ENCODE peak calls at places on chromosome 5, in ten cellular contexts. V is mammary epithelial cell, W is AG04449, O is heart right ventricle, S is GM12865, Z is endothelial cell, G is esophagus squamous epithelium, M is fibroblast of the aortic adventitia, Q is fibroblast of pulmonary artery, P is left ventricle myocardium inferior. Y is an unnamed sample.
A peak's percentile ranks its signal among the peaks of the same experiment; 100 is the strongest.

GRCh38 chr5:112684737-112685136 is 52.9 kb upstream of the APC start:
- DNase-seq in Q (peak; percentile 49), G (no peak), M (peak; percentile 69), Z (no peak), W (peak; percentile 84), S (no peak), O (peak; percentile 50), V (peak; percentile 9), P (no peak), Y (no peak)

GRCh38 chr5:159419567-159419966 is 89.3 kb upstream of the IL12B start:
- DNase-seq in Z (no peak), S (peak; percentile 25), O (no peak), V (no peak), Q (no peak), P (no peak), G (no peak), W (no peak), M (no peak), Y (no peak)

GRCh38 chr5:94376672-94377345 is 241.6 kb downstream of the KIAA0825 start:
- DNase-seq in S (no peak), V (no peak), Q (no peak), M (no peak), P (no peak), Z (no peak), O (no peak), W (no peak), G (no peak), Y (no peak)

GRCh38 chr5:38695021-38695961 is 138.8 kb upstream of the LIFR start:
- DNase-seq in G (no peak), Z (no peak), M (no peak), W (no peak), Q (no peak), V (no peak), S (no peak), P (no peak), O (no peak), Y (peak; percentile 7)

GRCh38 chr5:141641634-141642278 is 5.0 kb downstream of the RELL2 start:
- DNase-seq in Z (no peak), M (peak; percentile 59), G (no peak), S (peak; percentile 68), V (peak; percentile 81), O (no peak), P (no peak), Q (peak; percentile 69), W (no peak), Y (no peak)

GRCh38 chr5:149643781-149644180 is 62.5 kb downstream of the ARHGEF37 start:
- DNase-seq in M (no peak), G (no peak), Z (no peak), Q (no peak), V (no peak), S (no peak), P (no peak), W (no peak), O (no peak), Y (no peak)

GRCh38 chr5:12016149-12016740 is 112.0 kb upstream of the CTNND2 start:
- DNase-seq in W (no peak), Q (no peak), S (no peak), P (no peak), G (no peak), M (no peak), Z (no peak), V (no peak), O (no peak), Y (no peak)

GRCh38 chr5:5572983-5573797 is 150.7 kb downstream of the ICE1 start:
- DNase-seq in V (no peak), S (no peak), Q (no peak), P (peak; percentile 33), W (no peak), G (no peak), M (no peak), O (peak; percentile 35), Z (no peak), Y (no peak)

GRCh38 chr5:42750507-42750906 is 6.1 kb upstream of the CCDC152 start:
- DNase-seq in Z (no peak), W (no peak), M (no peak), V (no peak), O (no peak), P (no peak), Q (no peak), S (no peak), G (no peak), Y (no peak)

GRCh38 chr5:961711-962240 is 46.8 kb upstream of the NKD2 start:
- DNase-seq in P (no peak), O (no peak), G (no peak), Q (no peak), S (no peak), V (no peak), W (no peak), Z (no peak), M (no peak), Y (no peak)

GRCh38 chr5:9047932-9048331 is 497.9 kb downstream of the SEMA5A start:
- DNase-seq in G (no peak), P (no peak), Z (no peak), S (no peak), Q (no peak), M (no peak), O (no peak), W (no peak), V (no peak), Y (no peak)

GRCh38 chr5:180816608-180817534 is 14.3 kb upstream of the MGAT1 start:
- DNase-seq in W (no peak), O (peak; percentile 86), Q (peak; percentile 78), P (peak; percentile 56), V (no peak), S (no peak), Z (peak; percentile 54), G (no peak), M (peak; percentile 83), Y (peak; percentile 52)

GRCh38 chr5:2921651-2922050 is 170.2 kb upstream of the IRX2 start:
- DNase-seq in V (no peak), Q (no peak), G (no peak), O (no peak), S (no peak), Z (no peak), W (no peak), P (no peak), M (no peak), Y (no peak)

GRCh38 chr5:16508730-16509531 is 43.3 kb upstream of the ZNF622 start:
- DNase-seq in P (peak; percentile 78), O (peak; percentile 74), S (no peak), V (peak; percentile 89), W (no peak), M (peak; percentile 39), G (no peak), Q (no peak), Z (no peak), Y (peak; percentile 23)

GRCh38 chr5:169592937-169593650 is 9.5 kb downstream of the SPDL1 start:
- DNase-seq in G (no peak), Q (no peak), O (no peak), S (no peak), M (no peak), Z (no peak), W (no peak), V (peak; percentile 42), P (no peak), Y (no peak)

GRCh38 chr5:19319252-19319651 is 668.7 kb downstream of the CDH18 start:
- DNase-seq in V (no peak), M (no peak), Z (no peak), W (no peak), G (no peak), Q (no peak), O (no peak), P (no peak), S (no peak), Y (no peak)

DNA sequence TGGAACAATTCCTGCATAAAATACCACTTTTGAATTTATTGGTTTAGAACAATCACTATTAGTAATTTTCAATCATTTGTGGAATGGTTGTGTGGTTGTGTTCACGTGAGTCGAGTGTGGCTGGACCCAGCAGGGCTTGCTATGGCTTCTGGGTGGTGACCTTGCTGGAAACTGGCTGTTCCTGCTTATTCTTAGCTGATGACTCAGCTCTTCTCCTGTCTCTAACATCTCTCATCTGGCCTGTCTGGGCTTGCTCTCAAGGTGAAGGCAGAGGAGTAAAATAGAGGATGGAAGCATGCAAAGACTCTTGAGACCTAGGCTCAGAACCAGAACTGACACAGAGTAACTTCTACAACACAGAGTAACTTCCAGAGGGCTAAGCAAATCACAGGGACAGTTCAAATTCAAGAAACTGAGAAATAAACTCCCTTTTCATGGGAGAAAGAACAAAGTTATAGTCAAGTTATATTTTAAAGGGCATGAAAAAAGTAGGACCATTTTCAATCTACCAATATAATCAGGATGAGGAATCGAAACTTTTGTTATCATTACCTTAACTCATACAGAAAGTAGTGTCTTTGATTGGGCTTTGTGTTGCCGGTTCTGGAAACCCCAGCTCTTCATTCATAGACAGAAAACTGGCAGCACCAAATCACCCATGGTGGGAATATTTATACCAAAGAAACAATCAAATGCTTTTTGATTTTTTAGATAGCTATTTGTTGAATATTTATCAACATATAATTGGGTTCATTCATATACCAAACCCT is 665.1 kb downstream of the CDH18 start:
- DNase-seq in G (no peak), W (no peak), V (peak; percentile 91), Z (no peak), M (peak; percentile 29), P (no peak), S (peak; percentile 5), O (no peak), Q (no peak), Y (no peak)
- TF ChIP-seq CTCF in G (no peak), W (no peak), V (no peak), Z (no peak), M (no peak), P (no peak), S (no peak), O (no peak), Q (no peak), Y (no peak)

GRCh38 chr5:163565931-163566608 is 60.7 kb downstream of the MAT2B start:
- DNase-seq in Q (peak; percentile 32), V (peak; percentile 23), M (peak; percentile 30), O (no peak), G (no peak), S (peak; percentile 40), W (no peak), P (no peak), Z (peak; percentile 41), Y (peak; percentile 43)
- TF ChIP-seq CTCF in Q (no peak), V (no peak), M (no peak), O (no peak), G (no peak), S (no peak), W (no peak), P (no peak), Z (no peak), Y (no peak)

GRCh38 chr5:170632266-170632984 is 128.6 kb downstream of the KCNIP1 start:
- DNase-seq in W (no peak), S (no peak), M (no peak), V (no peak), O (no peak), P (no peak), G (no peak), Z (peak; percentile 40), Q (no peak), Y (peak; percentile 28)
- TF ChIP-seq CTCF in W (no peak), S (peak; percentile 1), M (no peak), V (no peak), O (no peak), P (no peak), G (no peak), Z (no peak), Q (peak; percentile 24), Y (no peak)

DNA sequence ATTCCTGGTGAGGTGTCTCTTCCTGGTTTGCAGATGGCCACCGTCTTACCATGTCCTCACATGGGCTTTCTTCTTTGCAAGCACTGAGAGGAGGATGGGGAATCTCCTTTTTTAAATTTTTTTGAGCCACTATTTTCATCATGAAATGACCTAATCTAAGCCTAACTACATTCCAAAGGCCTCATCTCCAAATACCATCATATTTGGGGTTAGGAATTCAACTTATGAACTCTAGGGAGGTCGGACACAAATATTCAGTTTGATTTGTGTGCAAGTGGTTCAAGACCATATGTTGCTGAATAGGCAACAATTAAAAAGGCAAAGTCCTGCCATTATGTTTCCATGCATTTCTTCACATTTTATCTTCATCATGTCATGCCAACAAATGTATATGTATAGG is 371.2 kb downstream of the CDH18 start:
- DNase-seq in Z (no peak), P (no peak), V (no peak), G (no peak), S (no peak), O (no peak), W (no peak), Q (no peak), M (no peak), Y (no peak)
- TF ChIP-seq CTCF in Z (no peak), P (no peak), V (no peak), G (no peak), S (no peak), O (no peak), W (no peak), Q (no peak), M (no peak), Y (no peak)

Y was measured in nephron progenitor cell.